ENCODE peak calls at places on chromosomes 3 and 15, in eight cellular contexts. Y is activated T-cell treated with anti-CD3 and anti-CD28 coated beads, Interleukin-2, amount 50 U/mL, for 48 hours; R is SK-N-MC; K is WTC11; Z is stimulated activated CD4-positive, alpha-beta T cell treated with anti-CD3 and anti-CD28 coated beads, Interleukin-4, amount 100 ng/mL, for 4 hours; L is NCI-H2029; B is iPS DF 6.9; O is dorsolateral prefrontal cortex. N is an unnamed sample.

GRCh38 chr3:60949146-60949545 is 302.1 kb downstream of the FHIT start:
- DNase-seq in Y (no peak), K (no peak), L (no peak), B (no peak), Z (no peak), O (no peak), R (no peak), N (no peak)

GRCh38 chr15:60523056-60523455 is 44.1 kb upstream of the ICE2 start:
- DNase-seq in O (no peak), B (no peak), K (no peak), R (no peak), Z (no peak), L (no peak), Y (no peak), N (peak; percentile 52)

GRCh38 chr15:92101706-92102434 is 248.4 kb downstream of the SLCO3A1 start:
- DNase-seq in L (no peak), O (no peak), R (no peak), Z (no peak), K (no peak), B (no peak), Y (no peak), N (no peak)

GRCh38 chr15:82272154-82272553 is 9.5 kb downstream of the SAXO2 start:
- DNase-seq in B (no peak), L (no peak), Z (no peak), K (no peak), R (no peak), Y (no peak), O (no peak), N (no peak)

GRCh38 chr3:196141866-196142673 is 60.2 kb upstream of the TFRC start:
- DNase-seq in R (no peak), O (no peak), L (peak; percentile 24), Y (no peak), K (no peak), B (no peak), Z (no peak), N (no peak)

GRCh38 chr3:129439381-129439816 is 349 bp downstream of the MBD4 start:
- DNase-seq in Z (peak; percentile 42), B (no peak), Y (peak; percentile 63), L (no peak), O (no peak), R (no peak), K (peak; percentile 37), N (peak; percentile 28)

GRCh38 chr3:23019596-23020300 is 183.4 kb upstream of the UBE2E2 start:
- DNase-seq in Z (no peak), L (no peak), Y (no peak), R (no peak), B (no peak), O (no peak), K (no peak), N (no peak)

GRCh38 chr3:24259901-24260512 is 234.6 kb downstream of the THRB start:
- DNase-seq in Z (no peak), Y (no peak), R (no peak), O (no peak), L (no peak), K (no peak), B (no peak), N (no peak)

GRCh38 chr3:127637971-127638370 is 9.0 kb downstream of the PODXL2 start:
- DNase-seq in Z (no peak), R (no peak), O (no peak), B (no peak), L (no peak), Y (no peak), K (no peak), N (no peak)

GRCh38 chr3:197487911-197488391 is 67.8 kb downstream of the BDH1 start:
- DNase-seq in O (no peak), R (no peak), Y (no peak), Z (no peak), K (no peak), L (peak; percentile 29), B (no peak), N (peak; percentile 98)

GRCh38 chr15:29616512-29616911 is 205.8 kb downstream of the TJP1 start:
- DNase-seq in K (no peak), Z (no peak), B (no peak), Y (no peak), O (no peak), R (no peak), L (no peak), N (peak; percentile 6)

GRCh38 chr3:188775412-188775811 is 396.4 kb upstream of the TPRG1 start:
- DNase-seq in R (no peak), B (no peak), Z (no peak), L (no peak), O (no peak), Y (no peak), K (no peak), N (peak; percentile 27)

GRCh38 chr15:42994546-42994945 is 74.0 kb upstream of the TTBK2 start:
- DNase-seq in Y (no peak), K (no peak), L (no peak), Z (no peak), R (no peak), B (no peak), O (no peak), N (no peak)

GRCh38 chr3:134682196-134682880 is 31.5 kb upstream of the KY start:
- DNase-seq in L (no peak), K (no peak), Z (no peak), Y (no peak), O (no peak), R (no peak), B (no peak), N (no peak)

GRCh38 chr3:79724206-79724605 is 43.6 kb downstream of the ROBO1 start:
- DNase-seq in B (peak; percentile 22), L (no peak), Y (no peak), K (peak; percentile 53), R (no peak), Z (no peak), O (no peak), N (no peak)

GRCh38 chr15:91855684-91856553 is 2.4 kb downstream of the SLCO3A1 start:
- DNase-seq in R (no peak), K (peak; percentile 82), B (peak; percentile 54), Z (no peak), Y (no peak), L (peak; percentile 56), O (no peak), N (no peak)

N was measured in endothelial cell of umbilical vein.